ENCODE peak calls at places on chromosomes 16 and 17, in ten cellular contexts. One of them, this sample, is unnamed.

GRCh38 chr17:17487998-17488397 is 8.2 kb downstream of the RASD1 start:
- DNase-seq in endothelial cell of umbilical vein: no peak
- DNase-seq in esophagus muscularis mucosa: no peak
- DNase-seq in breast epithelium: no peak
- DNase-seq in K562: no peak
- DNase-seq in stomach: no peak
- DNase-seq in transverse colon: no peak
- DNase-seq in sigmoid colon: no peak
- DNase-seq in spleen: peak
- DNase-seq in HCT116: no peak
- DNase-seq in this sample: no peak

GRCh38 chr17:76678330-76678729 is 32.4 kb downstream of the MXRA7 start:
- DNase-seq in K562: no peak
- DNase-seq in HCT116: no peak
- DNase-seq in esophagus muscularis mucosa: no peak
- DNase-seq in transverse colon: peak
- DNase-seq in breast epithelium: no peak
- DNase-seq in endothelial cell of umbilical vein: no peak
- DNase-seq in spleen: no peak
- DNase-seq in stomach: no peak
- DNase-seq in sigmoid colon: no peak
- DNase-seq in this sample: no peak

GRCh38 chr16:49515861-49516260 is 142.3 kb downstream of the C16orf78 start:
- DNase-seq in K562: no peak
- DNase-seq in transverse colon: no peak
- DNase-seq in stomach: no peak
- DNase-seq in breast epithelium: no peak
- DNase-seq in sigmoid colon: no peak
- DNase-seq in HCT116: no peak
- DNase-seq in endothelial cell of umbilical vein: no peak
- DNase-seq in spleen: peak
- DNase-seq in esophagus muscularis mucosa: no peak
- DNase-seq in this sample: no peak

GRCh38 chr16:50460538-50461399 is 87.4 kb upstream of the NKD1 start:
- DNase-seq in esophagus muscularis mucosa: no peak
- DNase-seq in endothelial cell of umbilical vein: no peak
- DNase-seq in transverse colon: no peak
- DNase-seq in HCT116: no peak
- DNase-seq in stomach: peak
- DNase-seq in spleen: no peak
- DNase-seq in breast epithelium: no peak
- DNase-seq in sigmoid colon: peak
- DNase-seq in K562: no peak
- DNase-seq in this sample: no peak

GRCh38 chr17:81134064-81134781 is 31.1 kb upstream of the PVALEF start:
- DNase-seq in transverse colon: no peak
- DNase-seq in stomach: no peak
- DNase-seq in HCT116: no peak
- DNase-seq in sigmoid colon: no peak
- DNase-seq in endothelial cell of umbilical vein: no peak
- DNase-seq in spleen: no peak
- DNase-seq in esophagus muscularis mucosa: no peak
- DNase-seq in K562: no peak
- DNase-seq in breast epithelium: no peak
- DNase-seq in this sample: no peak

GRCh38 chr17:1179635-1180433 is at the start of gene ABR:
- DNase-seq in stomach: peak
- DNase-seq in K562: peak
- DNase-seq in breast epithelium: no peak
- DNase-seq in sigmoid colon: peak
- DNase-seq in spleen: peak
- DNase-seq in endothelial cell of umbilical vein: peak
- DNase-seq in esophagus muscularis mucosa: no peak
- DNase-seq in transverse colon: peak
- DNase-seq in HCT116: no peak
- DNase-seq in this sample: peak

GRCh38 chr17:41199421-41200098 is 9.9 kb downstream of the KRTAP9-1 start:
- DNase-seq in K562: no peak
- DNase-seq in stomach: no peak
- DNase-seq in spleen: no peak
- DNase-seq in breast epithelium: no peak
- DNase-seq in endothelial cell of umbilical vein: no peak
- DNase-seq in transverse colon: peak
- DNase-seq in HCT116: no peak
- DNase-seq in esophagus muscularis mucosa: no peak
- DNase-seq in sigmoid colon: no peak
- DNase-seq in this sample: no peak

GRCh38 chr17:45430738-45431530 is 1.7 kb downstream of the ARHGAP27 start:
- DNase-seq in spleen: peak
- DNase-seq in sigmoid colon: no peak
- DNase-seq in HCT116: no peak
- DNase-seq in endothelial cell of umbilical vein: no peak
- DNase-seq in breast epithelium: peak
- DNase-seq in transverse colon: peak
- DNase-seq in esophagus muscularis mucosa: no peak
- DNase-seq in K562: no peak
- DNase-seq in stomach: peak
- DNase-seq in this sample: peak

GRCh38 chr16:81469710-81470481 is 25.3 kb downstream of the CMIP start:
- DNase-seq in stomach: peak
- DNase-seq in breast epithelium: no peak
- DNase-seq in sigmoid colon: no peak
- DNase-seq in HCT116: no peak
- DNase-seq in transverse colon: no peak
- DNase-seq in K562: peak
- DNase-seq in endothelial cell of umbilical vein: no peak
- DNase-seq in esophagus muscularis mucosa: no peak
- DNase-seq in spleen: peak
- DNase-seq in this sample: peak

GRCh38 chr17:82357394-82357793 is 1.7 kb upstream of the TEX19 start:
- DNase-seq in esophagus muscularis mucosa: no peak
- DNase-seq in spleen: no peak
- DNase-seq in endothelial cell of umbilical vein: no peak
- DNase-seq in HCT116: no peak
- DNase-seq in transverse colon: no peak
- DNase-seq in breast epithelium: no peak
- DNase-seq in K562: no peak
- DNase-seq in stomach: no peak
- DNase-seq in sigmoid colon: no peak
- DNase-seq in this sample: no peak

GRCh38 chr17:62689441-62690167 is 62.1 kb downstream of the MRC2 start:
- DNase-seq in stomach: no peak
- DNase-seq in transverse colon: no peak
- DNase-seq in HCT116: no peak
- DNase-seq in K562: no peak
- DNase-seq in sigmoid colon: no peak
- DNase-seq in breast epithelium: no peak
- DNase-seq in esophagus muscularis mucosa: no peak
- DNase-seq in spleen: no peak
- DNase-seq in endothelial cell of umbilical vein: no peak
- DNase-seq in this sample: no peak

GRCh38 chr17:61456688-61457225 is 4.5 kb downstream of the TBX4 start:
- DNase-seq in transverse colon: no peak
- DNase-seq in spleen: no peak
- DNase-seq in K562: no peak
- DNase-seq in breast epithelium: peak
- DNase-seq in esophagus muscularis mucosa: no peak
- DNase-seq in stomach: no peak
- DNase-seq in sigmoid colon: peak
- DNase-seq in HCT116: no peak
- DNase-seq in endothelial cell of umbilical vein: no peak
- DNase-seq in this sample: no peak

GRCh38 chr17:57493171-57493570 is 236.8 kb downstream of the MSI2 start:
- DNase-seq in spleen: no peak
- DNase-seq in esophagus muscularis mucosa: no peak
- DNase-seq in transverse colon: no peak
- DNase-seq in stomach: no peak
- DNase-seq in endothelial cell of umbilical vein: no peak
- DNase-seq in K562: no peak
- DNase-seq in sigmoid colon: no peak
- DNase-seq in breast epithelium: no peak
- DNase-seq in HCT116: no peak
- DNase-seq in this sample: no peak

GRCh38 chr17:68294196-68294555 is 2.9 kb downstream of the ARSG start:
- DNase-seq in esophagus muscularis mucosa: no peak
- DNase-seq in HCT116: no peak
- DNase-seq in K562: no peak
- DNase-seq in spleen: no peak
- DNase-seq in endothelial cell of umbilical vein: no peak
- DNase-seq in breast epithelium: no peak
- DNase-seq in transverse colon: no peak
- DNase-seq in stomach: no peak
- DNase-seq in sigmoid colon: no peak
- DNase-seq in this sample: no peak

GRCh38 chr17:74055508-74056160 is 147.8 kb upstream of the RPL38 start:
- DNase-seq in stomach: no peak
- DNase-seq in transverse colon: no peak
- DNase-seq in endothelial cell of umbilical vein: no peak
- DNase-seq in K562: no peak
- DNase-seq in spleen: no peak
- DNase-seq in sigmoid colon: no peak
- DNase-seq in breast epithelium: no peak
- DNase-seq in esophagus muscularis mucosa: no peak
- DNase-seq in HCT116: no peak
- DNase-seq in this sample: no peak

GRCh38 chr17:19533718-19534561 is at the start of gene SLC47A1:
- DNase-seq in breast epithelium: no peak
- DNase-seq in transverse colon: peak
- DNase-seq in esophagus muscularis mucosa: no peak
- DNase-seq in spleen: peak
- DNase-seq in K562: no peak
- DNase-seq in sigmoid colon: no peak
- DNase-seq in endothelial cell of umbilical vein: peak
- DNase-seq in stomach: no peak
- DNase-seq in HCT116: no peak
- DNase-seq in this sample: peak

GRCh38 chr17:78595135-78595810 is 18.1 kb upstream of the DNAH17 start:
- DNase-seq in breast epithelium: no peak
- DNase-seq in sigmoid colon: no peak
- DNase-seq in endothelial cell of umbilical vein: no peak
- DNase-seq in esophagus muscularis mucosa: no peak
- DNase-seq in HCT116: no peak
- DNase-seq in K562: no peak
- DNase-seq in spleen: peak
- DNase-seq in stomach: no peak
- DNase-seq in transverse colon: no peak
- DNase-seq in this sample: no peak

DNA sequence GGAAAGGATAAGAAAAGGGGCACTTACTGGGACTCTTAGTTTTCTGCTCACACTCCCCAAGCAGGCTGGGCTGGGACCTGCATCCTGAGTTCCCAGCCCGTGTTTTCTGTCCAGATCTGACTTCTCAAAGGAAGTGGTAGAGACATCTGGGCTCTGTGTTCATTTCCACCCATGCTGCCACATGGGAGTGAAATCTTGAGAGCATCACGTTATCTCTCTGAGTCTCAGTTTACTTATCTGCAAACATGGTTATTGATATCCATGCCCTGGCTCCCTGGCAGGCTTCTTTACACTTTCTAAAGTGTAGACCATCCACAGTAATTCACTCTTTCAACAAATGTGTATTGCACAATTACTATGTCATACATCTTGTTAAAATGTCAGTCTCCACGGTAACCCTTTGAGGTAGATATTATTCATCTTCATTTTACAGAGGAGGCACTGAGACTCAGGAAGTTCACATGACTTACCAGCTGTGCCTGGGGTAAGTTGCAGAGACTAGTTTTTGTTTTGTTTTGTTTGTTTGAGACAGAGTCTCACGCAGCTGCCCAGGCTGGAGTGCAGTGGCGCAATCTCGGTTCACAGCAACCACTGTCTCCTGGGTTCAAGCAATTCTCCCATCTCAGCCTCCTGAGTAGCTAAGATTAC is 3.4 kb downstream of the ZNF688 start:
- DNase-seq in spleen: peak
- DNase-seq in HCT116: no peak
- DNase-seq in stomach: no peak
- DNase-seq in sigmoid colon: no peak
- DNase-seq in transverse colon: peak
- DNase-seq in endothelial cell of umbilical vein: no peak
- DNase-seq in breast epithelium: no peak
- DNase-seq in esophagus muscularis mucosa: no peak
- DNase-seq in K562: no peak
- DNase-seq in this sample: peak
- TF ChIP-seq POLR2A in spleen: peak
- TF ChIP-seq POLR2A in HCT116: no peak
- TF ChIP-seq POLR2A in stomach: no peak
- TF ChIP-seq POLR2A in sigmoid colon: no peak
- TF ChIP-seq POLR2A in transverse colon: no peak
- TF ChIP-seq POLR2A in endothelial cell of umbilical vein: no peak
- TF ChIP-seq POLR2A in breast epithelium: no peak
- TF ChIP-seq POLR2A in esophagus muscularis mucosa: no peak
- TF ChIP-seq POLR2A in K562: no peak
- TF ChIP-seq POLR2A in this sample: no peak

GRCh38 chr17:59845595-59846390 is 47.0 kb downstream of the TUBD1 start:
- DNase-seq in endothelial cell of umbilical vein: peak
- DNase-seq in breast epithelium: peak
- DNase-seq in spleen: no peak
- DNase-seq in esophagus muscularis mucosa: no peak
- DNase-seq in stomach: peak
- DNase-seq in transverse colon: peak
- DNase-seq in sigmoid colon: peak
- DNase-seq in HCT116: peak
- DNase-seq in K562: peak
- DNase-seq in this sample: no peak
- TF ChIP-seq POLR2AphosphoS5 in endothelial cell of umbilical vein: peak
- TF ChIP-seq POLR2AphosphoS5 in breast epithelium: peak
- TF ChIP-seq POLR2AphosphoS5 in spleen: no peak
- TF ChIP-seq POLR2AphosphoS5 in esophagus muscularis mucosa: peak
- TF ChIP-seq POLR2AphosphoS5 in stomach: no peak
- TF ChIP-seq POLR2AphosphoS5 in transverse colon: peak
- TF ChIP-seq POLR2AphosphoS5 in sigmoid colon: no peak
- TF ChIP-seq POLR2AphosphoS5 in HCT116: peak
- TF ChIP-seq POLR2AphosphoS5 in K562: no peak
- TF ChIP-seq POLR2AphosphoS5 in this sample: peak

GRCh38 chr16:22191089-22191965 is 14.8 kb upstream of the EEF2K start:
- DNase-seq in breast epithelium: peak
- DNase-seq in HCT116: peak
- DNase-seq in stomach: peak
- DNase-seq in spleen: peak
- DNase-seq in K562: peak
- DNase-seq in endothelial cell of umbilical vein: peak
- DNase-seq in transverse colon: peak
- DNase-seq in sigmoid colon: peak
- DNase-seq in esophagus muscularis mucosa: peak
- DNase-seq in this sample: peak
- TF ChIP-seq POLR2A in breast epithelium: peak
- TF ChIP-seq POLR2A in HCT116: no peak
- TF ChIP-seq POLR2A in stomach: no peak
- TF ChIP-seq POLR2A in spleen: peak
- TF ChIP-seq POLR2A in K562: peak
- TF ChIP-seq POLR2A in endothelial cell of umbilical vein: peak
- TF ChIP-seq POLR2A in transverse colon: peak
- TF ChIP-seq POLR2A in sigmoid colon: peak
- TF ChIP-seq POLR2A in esophagus muscularis mucosa: peak
- TF ChIP-seq POLR2A in this sample: peak

DNA sequence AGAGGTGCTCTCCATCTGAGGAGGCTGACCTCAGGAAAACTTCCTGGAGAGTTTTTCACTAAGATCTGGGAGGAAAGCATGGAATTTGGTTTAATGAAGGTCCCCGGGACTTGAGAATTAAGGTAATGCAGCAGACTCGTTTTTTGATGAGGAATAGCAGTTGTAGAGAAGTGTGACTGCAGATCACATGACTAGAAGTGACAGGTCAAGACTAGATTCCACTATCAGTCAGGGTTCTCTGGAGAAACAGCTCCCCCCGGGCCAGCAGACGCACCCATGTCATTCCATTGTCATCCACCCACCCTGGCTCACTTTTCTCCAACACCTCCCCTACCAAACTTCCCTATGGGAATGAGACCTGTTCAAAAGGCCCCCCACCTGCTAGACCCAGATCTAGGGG is 1.9 kb upstream of the DHRS13 start:
- DNase-seq in stomach: no peak
- DNase-seq in spleen: no peak
- DNase-seq in K562: peak
- DNase-seq in transverse colon: no peak
- DNase-seq in endothelial cell of umbilical vein: no peak
- DNase-seq in breast epithelium: no peak
- DNase-seq in HCT116: no peak
- DNase-seq in esophagus muscularis mucosa: no peak
- DNase-seq in sigmoid colon: no peak
- DNase-seq in this sample: no peak
- TF ChIP-seq POLR2AphosphoS5 in stomach: no peak
- TF ChIP-seq POLR2AphosphoS5 in spleen: no peak
- TF ChIP-seq POLR2AphosphoS5 in K562: no peak
- TF ChIP-seq POLR2AphosphoS5 in transverse colon: no peak
- TF ChIP-seq POLR2AphosphoS5 in endothelial cell of umbilical vein: no peak
- TF ChIP-seq POLR2AphosphoS5 in breast epithelium: no peak
- TF ChIP-seq POLR2AphosphoS5 in HCT116: no peak
- TF ChIP-seq POLR2AphosphoS5 in esophagus muscularis mucosa: no peak
- TF ChIP-seq POLR2AphosphoS5 in sigmoid colon: no peak
- TF ChIP-seq POLR2AphosphoS5 in this sample: no peak